ENCODE peak calls at places on chromosomes 2 and 18, in five cellular contexts. B is brain microvascular endothelial cell, Z is sigmoid colon, U is pancreas, D is kidney. C is an unnamed sample.
A peak's percentile ranks its signal among the peaks of the same experiment; 100 is the strongest.

GRCh38 chr2:215447673-215448081 is 11.8 kb upstream of the FN1 start:
- DNase-seq in D (no peak), B (no peak), U (no peak), Z (no peak), C (no peak)

GRCh38 chr2:45643095-45643494 is 8.4 kb upstream of the PRKCE start:
- DNase-seq in U (no peak), B (no peak), Z (no peak), D (no peak), C (peak; percentile 15)

GRCh38 chr2:150981826-150982225 is 279.8 kb downstream of the RBM43 start:
- DNase-seq in D (no peak), U (no peak), Z (no peak), B (no peak), C (peak; percentile 66)

GRCh38 chr2:73290049-73290839 is 3.1 kb downstream of the EGR4 start:
- DNase-seq in Z (no peak), D (no peak), U (no peak), B (peak; percentile 44), C (peak; percentile 69)

GRCh38 chr18:74139888-74140287 is 7.7 kb downstream of the FBXO15 start:
- DNase-seq in D (no peak), Z (no peak), U (no peak), B (peak; percentile 83), C (peak; percentile 76)

GRCh38 chr2:73217826-73218225 is 3.8 kb downstream of the SMYD5 start:
- DNase-seq in Z (no peak), U (no peak), D (no peak), B (no peak), C (no peak)

GRCh38 chr2:197198890-197199289 is 111.7 kb downstream of the ANKRD44 start:
- DNase-seq in U (no peak), B (no peak), Z (no peak), D (peak; percentile 77), C (no peak)

GRCh38 chr18:34194239-34194638 is 30.5 kb downstream of the NOL4 start:
- DNase-seq in U (no peak), B (no peak), D (no peak), Z (no peak), C (no peak)

GRCh38 chr2:159266554-159266953 is 19.9 kb downstream of the WDSUB1 start:
- DNase-seq in U (no peak), B (no peak), Z (no peak), D (no peak), C (no peak)

GRCh38 chr2:222993920-222994650 is 57.9 kb upstream of the KCNE4 start:
- DNase-seq in U (peak; percentile 59), D (peak; percentile 85), Z (peak; percentile 98), B (peak; percentile 87), C (peak; percentile 96)

GRCh38 chr2:149313512-149313972 is 16.8 kb upstream of the LYPD6 start:
- DNase-seq in B (peak; percentile 12), Z (no peak), D (no peak), U (peak; percentile 32), C (peak; percentile 33)

GRCh38 chr2:71042287-71042686 is 26.2 kb upstream of the NAGK start:
- DNase-seq in D (no peak), B (no peak), Z (no peak), U (no peak), C (no peak)

GRCh38 chr18:76145968-76146367 is 349.1 kb downstream of the ZNF516 start:
- DNase-seq in B (no peak), D (no peak), U (no peak), Z (no peak), C (no peak)

GRCh38 chr2:39954346-39954745 is 175.3 kb upstream of the THUMPD2 start:
- DNase-seq in B (no peak), U (no peak), D (no peak), Z (no peak), C (peak; percentile 2)

GRCh38 chr18:23121133-23121532 is 14.2 kb upstream of the CABLES1 start:
- DNase-seq in U (no peak), Z (no peak), D (no peak), B (no peak), C (no peak)

GRCh38 chr2:62526531-62527381 is 20.8 kb upstream of the TMEM17 start:
- DNase-seq in U (no peak), Z (no peak), B (no peak), D (no peak), C (no peak)

GRCh38 chr18:24027156-24027555 is 12.6 kb downstream of the TTC39C start:
- DNase-seq in B (peak; percentile 59), U (no peak), D (no peak), Z (peak; percentile 81), C (peak; percentile 90)

GRCh38 chr2:159946326-159946992 is 116.0 kb downstream of the PLA2R1 start:
- DNase-seq in B (peak; percentile 15), U (no peak), D (no peak), Z (no peak), C (peak; percentile 78)

GRCh38 chr2:29233428-29233827 is 118.2 kb downstream of the CLIP4 start:
- DNase-seq in B (no peak), U (no peak), D (no peak), Z (no peak), C (no peak)

GRCh38 chr18:48894799-48895346 is 55.9 kb downstream of the SMAD7 start:
- DNase-seq in D (no peak), Z (peak; percentile 38), B (no peak), U (no peak), C (no peak)

GRCh38 chr2:9311488-9311887 is 104.9 kb downstream of the ASAP2 start:
- DNase-seq in U (no peak), D (peak; percentile 81), Z (peak; percentile 91), B (peak; percentile 86), C (peak; percentile 91)

GRCh38 chr2:115400940-115401339 is 958.5 kb downstream of the DPP10 start:
- DNase-seq in D (no peak), U (no peak), B (no peak), Z (no peak), C (no peak)

GRCh38 chr18:26457195-26457594 is 91.2 kb downstream of the KCTD1 start:
- DNase-seq in D (no peak), U (no peak), B (no peak), Z (no peak), C (no peak)

GRCh38 chr18:26458526-26459232 is 89.7 kb downstream of the KCTD1 start:
- DNase-seq in Z (no peak), B (peak; percentile 61), U (no peak), D (no peak), C (no peak)

GRCh38 chr18:26456070-26456491 is 92.3 kb downstream of the KCTD1 start:
- DNase-seq in D (no peak), U (no peak), Z (no peak), B (no peak), C (peak; percentile 47)

GRCh38 chr18:26459340-26459739 is 89.0 kb downstream of the KCTD1 start:
- DNase-seq in B (no peak), Z (no peak), U (no peak), D (no peak), C (no peak)

DNA sequence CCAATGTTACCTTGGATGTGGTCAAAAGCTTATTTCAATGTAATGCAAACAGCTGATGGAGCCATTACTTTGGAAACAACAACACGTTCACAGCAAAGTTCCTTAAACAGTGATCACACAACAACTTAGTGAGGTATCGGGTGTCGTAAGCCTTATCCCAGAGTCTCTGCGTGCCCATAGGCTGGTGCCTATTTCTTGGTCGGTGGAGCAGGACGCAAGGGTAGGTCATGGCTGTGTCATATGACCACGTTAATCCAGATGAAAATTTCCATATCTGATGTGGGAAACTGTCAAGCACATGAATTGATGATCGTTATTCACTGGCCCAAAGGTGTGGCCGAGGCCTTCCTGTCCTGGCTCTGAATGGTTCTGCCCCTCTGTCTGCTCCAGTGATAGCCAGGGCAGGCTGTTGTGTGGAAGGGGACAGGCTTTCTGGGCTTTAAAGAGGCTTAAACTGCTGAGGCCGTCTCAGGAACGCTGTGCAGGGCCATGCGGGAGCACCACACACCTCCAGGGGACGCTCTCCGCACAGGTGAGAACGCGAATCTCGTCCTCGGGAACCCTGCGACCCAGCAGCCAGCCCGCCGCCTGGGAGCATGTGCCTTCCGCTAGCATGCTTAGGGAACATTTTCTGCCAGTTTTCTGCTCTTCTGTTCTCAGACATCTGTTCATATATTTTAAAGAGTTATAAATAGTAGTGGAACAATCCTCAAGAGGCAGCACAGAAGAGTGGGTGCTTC is 90.6 kb downstream of the KCTD1 start:
- DNase-seq in B (no peak), U (no peak), Z (no peak), D (no peak), C (no peak)
- TF ChIP-seq CTCF in B (peak; percentile 54), U (no peak), Z (no peak), D (no peak), C (peak; percentile 19)

DNA sequence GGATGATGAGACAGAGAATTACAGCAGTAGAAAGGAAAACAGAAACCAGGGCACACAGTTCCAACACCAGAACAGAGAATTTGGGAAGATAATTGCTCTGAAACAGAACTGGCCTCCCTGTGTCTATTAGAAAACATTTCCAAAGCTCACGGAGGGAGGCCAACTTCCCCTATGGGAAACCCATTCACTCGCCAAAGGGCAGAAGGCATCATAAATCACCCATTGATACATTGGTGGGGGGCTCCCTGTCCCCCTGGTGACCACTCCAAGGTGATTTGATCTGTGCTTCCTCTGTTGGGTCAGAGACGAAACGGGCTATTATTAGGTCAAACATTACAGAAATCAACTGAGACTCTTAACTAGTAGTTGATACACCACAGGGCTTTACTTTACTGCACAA is 3.8 kb downstream of the ARL4C start:
- DNase-seq in D (no peak), U (no peak), B (no peak), Z (peak; percentile 26), C (no peak)
- H3K4me3 ChIP-seq in D (no peak overlapping the region), U (no peak overlapping the region), B (peak overlapping the region; percentile 99), Z (peak overlapping the region; percentile 66), C (peak overlapping the region; percentile 29)

DNA sequence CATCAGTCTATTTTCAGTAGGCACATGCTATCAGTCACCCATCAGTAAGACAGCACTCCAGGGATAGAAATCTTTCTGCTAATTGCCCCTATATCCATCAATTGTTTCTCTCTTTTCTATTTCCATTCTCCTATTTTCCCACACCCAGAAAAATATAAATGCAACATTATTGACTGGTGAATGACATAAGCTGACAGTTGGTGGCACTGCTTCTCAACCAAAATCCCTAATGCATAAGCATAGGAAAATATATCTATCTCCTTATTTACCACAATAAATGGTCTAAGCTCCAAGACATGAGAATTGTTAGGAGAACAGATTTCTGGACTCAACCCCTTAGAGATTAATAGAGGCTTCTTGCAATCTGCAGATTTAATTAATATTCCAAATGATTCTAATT is 64.0 kb upstream of the REG3A start:
- DNase-seq in B (no peak), Z (no peak), D (no peak), U (no peak), C (no peak)
- TF ChIP-seq CTCF in B (no peak), Z (no peak), D (no peak), U (no peak), C (no peak)

DNA sequence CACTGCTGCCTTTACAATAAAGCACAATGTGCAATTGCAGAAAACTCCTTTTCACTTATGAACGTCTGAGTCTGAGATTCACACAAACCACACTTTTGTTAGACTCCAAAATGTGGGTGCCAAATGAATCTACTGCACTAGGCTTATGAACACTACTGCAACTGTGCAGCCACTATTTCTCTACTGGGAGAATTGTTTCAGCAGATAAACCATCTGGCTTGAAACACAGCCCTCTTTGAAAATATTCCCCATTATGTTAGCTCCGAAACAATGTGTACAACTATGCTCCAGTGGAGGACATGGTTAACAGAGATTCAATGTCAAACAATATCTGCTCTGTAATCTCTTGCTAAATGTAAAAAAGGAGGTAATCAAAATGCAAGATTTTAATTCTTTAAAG is 188.7 kb upstream of the ZEB2 start:
- DNase-seq in D (no peak), U (no peak), Z (no peak), B (no peak), C (no peak)
- H3K4me3 ChIP-seq in D (no peak overlapping the region), U (no peak overlapping the region), Z (no peak overlapping the region), B (no peak overlapping the region), C (no peak overlapping the region)

C was measured in choroid plexus epithelial cell.